ENCODE peak calls at places on chromosomes 7 and 10, in seven cellular contexts. X, M, D, Q, T, S and L are unnamed samples.

GRCh38 chr7:136874393-136875032 is 6.1 kb downstream of the CHRM2 start:
- DNase-seq in T (no peak), S (peak), M (no peak), Q (no peak), D (no peak), X (no peak), L (no peak)

GRCh38 chr7:15567652-15568051 is 5.8 kb upstream of the AGMO start:
- DNase-seq in M (no peak), S (no peak), X (no peak), Q (no peak), D (no peak), T (no peak), L (no peak)

GRCh38 chr7:148987010-148987750 is 41.1 kb downstream of the PDIA4 start:
- DNase-seq in X (peak), S (peak), T (peak), Q (peak), M (peak), D (peak), L (peak)

GRCh38 chr7:54242776-54243175 is 299.4 kb upstream of the VSTM2A start:
- DNase-seq in T (no peak), M (no peak), Q (no peak), S (no peak), X (no peak), D (no peak), L (no peak)

GRCh38 chr7:71682841-71683341 is 550.9 kb downstream of the GALNT17 start:
- DNase-seq in X (no peak), T (no peak), Q (no peak), D (no peak), M (peak), S (peak), L (no peak)

GRCh38 chr7:82109288-82109687 is 334.3 kb downstream of the CACNA2D1 start:
- DNase-seq in Q (peak), S (no peak), T (no peak), M (no peak), D (no peak), X (no peak), L (no peak)

GRCh38 chr7:93036149-93036640 is 81.6 kb downstream of the SAMD9 start:
- DNase-seq in S (no peak), Q (no peak), D (no peak), M (no peak), X (no peak), T (no peak), L (no peak)

GRCh38 chr10:76939862-76940495 is 697.6 kb downstream of the KCNMA1 start:
- DNase-seq in D (no peak), X (no peak), T (no peak), Q (no peak), S (no peak), M (no peak), L (no peak)

GRCh38 chr10:73759512-73760115 is 15.4 kb downstream of the SEC24C start:
- DNase-seq in S (peak), M (no peak), D (no peak), T (no peak), X (no peak), Q (no peak), L (no peak)

GRCh38 chr7:128268233-128268632 is 27.2 kb downstream of the LEP start:
- DNase-seq in D (no peak), Q (no peak), S (no peak), T (no peak), M (no peak), X (no peak), L (no peak)